ENCODE peak calls at places on chromosomes 3 and 15, in nine cellular contexts. U, V, H, O, L, B, P, I and A are unnamed samples.

GRCh38 chr15:70172124-70172523 is 74.4 kb upstream of the TLE3 start:
- DNase-seq in I (no peak), V (no peak), U (no peak), H (no peak), L (no peak), O (peak; percentile 36), P (no peak), B (no peak), A (no peak)

GRCh38 chr3:196643201-196643749 is 3.8 kb downstream of the NRROS start:
- DNase-seq in H (no peak), P (no peak), U (no peak), O (peak; percentile 82), B (peak; percentile 56), L (no peak), V (no peak), I (no peak), A (no peak)

GRCh38 chr3:53154731-53155320 is 6.2 kb upstream of the PRKCD start:
- DNase-seq in H (no peak), I (no peak), V (no peak), O (peak; percentile 79), P (no peak), U (no peak), B (peak; percentile 40), L (no peak), A (no peak)

GRCh38 chr15:53843869-53844569 is 84.6 kb upstream of the WDR72 start:
- DNase-seq in I (no peak), L (no peak), V (no peak), P (no peak), O (no peak), U (no peak), H (no peak), B (no peak), A (no peak)

GRCh38 chr3:127632441-127632840 is 3.5 kb downstream of the PODXL2 start:
- DNase-seq in L (no peak), U (no peak), P (no peak), H (no peak), O (no peak), B (no peak), V (no peak), I (no peak), A (no peak)

GRCh38 chr3:29764059-29764458 is 483.2 kb downstream of the RBMS3 start:
- DNase-seq in L (no peak), V (peak; percentile 81), O (no peak), U (no peak), P (no peak), I (peak; percentile 66), H (peak; percentile 71), B (peak; percentile 48), A (peak; percentile 85)

GRCh38 chr15:69604050-69604378 is 151.4 kb downstream of the RPLP1 start:
- DNase-seq in B (no peak), U (no peak), O (no peak), V (no peak), H (no peak), L (no peak), I (no peak), P (peak; percentile 79), A (no peak)

GRCh38 chr3:43036621-43037331 is 57.7 kb downstream of the GASK1A start:
- DNase-seq in U (no peak), O (no peak), B (no peak), P (no peak), H (no peak), V (no peak), L (no peak), I (no peak), A (no peak)

GRCh38 chr3:109729111-109729510 is 391.8 kb upstream of the DPPA4 start:
- DNase-seq in B (no peak), L (no peak), P (no peak), H (peak; percentile 1), I (no peak), U (no peak), O (no peak), V (peak; percentile 14), A (no peak)

GRCh38 chr3:95615592-95616310 is 1198.6 kb upstream of the EPHA6 start:
- DNase-seq in O (no peak), I (no peak), H (no peak), B (no peak), P (no peak), U (no peak), V (no peak), L (no peak), A (no peak)

GRCh38 chr3:59978979-59979378 is 929.2 kb upstream of the CFAP20DC start:
- DNase-seq in I (no peak), V (no peak), U (no peak), L (no peak), B (no peak), P (no peak), H (no peak), O (no peak), A (no peak)

GRCh38 chr15:29143909-29144308 is 125.7 kb downstream of the NSMCE3 start:
- DNase-seq in V (peak; percentile 79), I (peak; percentile 80), H (peak; percentile 42), P (no peak), O (no peak), L (peak; percentile 29), B (no peak), U (no peak), A (peak; percentile 36)

GRCh38 chr3:127560051-127560787 is 30.3 kb downstream of the TPRA1 start:
- DNase-seq in P (no peak), H (no peak), V (no peak), L (no peak), B (no peak), I (no peak), U (no peak), O (no peak), A (no peak)

GRCh38 chr15:80405554-80405850 is 1.3 kb downstream of the ARNT2 start:
- DNase-seq in I (no peak), U (no peak), V (no peak), O (no peak), H (no peak), L (no peak), B (no peak), P (no peak), A (no peak)

GRCh38 chr3:116247510-116248077 is 197.7 kb downstream of the LSAMP start:
- DNase-seq in B (no peak), H (no peak), V (no peak), I (no peak), L (no peak), P (no peak), O (no peak), U (no peak), A (no peak)

GRCh38 chr3:148372476-148372875 is 325.2 kb upstream of the AGTR1 start:
- DNase-seq in I (peak; percentile 12), V (no peak), P (no peak), B (no peak), U (no peak), H (no peak), L (no peak), O (no peak), A (no peak)